ENCODE peak calls at places on chromosomes 6 and 20, in five cellular contexts. One of them, this sample, is unnamed.

GRCh38 chr6:84082693-84083265 is 49.2 kb downstream of the MRAP2 start:
- DNase-seq in pancreas: no peak
- DNase-seq in endothelial cell of umbilical vein: no peak
- DNase-seq in sigmoid colon: no peak
- DNase-seq in D721Med: no peak
- DNase-seq in this sample: no peak

GRCh38 chr6:31037692-31038091 is 27.4 kb downstream of the MUC22 start:
- DNase-seq in sigmoid colon: no peak
- DNase-seq in endothelial cell of umbilical vein: no peak
- DNase-seq in D721Med: no peak
- DNase-seq in pancreas: no peak
- DNase-seq in this sample: no peak

GRCh38 chr6:150813319-150813992 is 52.0 kb upstream of the MTHFD1L start:
- DNase-seq in pancreas: no peak
- DNase-seq in sigmoid colon: no peak
- DNase-seq in endothelial cell of umbilical vein: no peak
- DNase-seq in D721Med: no peak
- DNase-seq in this sample: no peak

GRCh38 chr6:75830959-75831885 is 82.2 kb downstream of the MYO6 start:
- DNase-seq in sigmoid colon: no peak
- DNase-seq in D721Med: no peak
- DNase-seq in pancreas: no peak
- DNase-seq in endothelial cell of umbilical vein: no peak
- DNase-seq in this sample: no peak

GRCh38 chr20:50578778-50579165 is 68.6 kb downstream of the PTPN1 start:
- DNase-seq in endothelial cell of umbilical vein: no peak
- DNase-seq in pancreas: no peak
- DNase-seq in sigmoid colon: peak
- DNase-seq in D721Med: no peak
- DNase-seq in this sample: no peak

GRCh38 chr20:24906806-24907205 is 42.3 kb upstream of the CST7 start:
- DNase-seq in sigmoid colon: no peak
- DNase-seq in pancreas: no peak
- DNase-seq in endothelial cell of umbilical vein: no peak
- DNase-seq in D721Med: no peak
- DNase-seq in this sample: no peak

GRCh38 chr20:48904566-48905321 is 16.8 kb upstream of the ARFGEF2 start:
- DNase-seq in sigmoid colon: no peak
- DNase-seq in endothelial cell of umbilical vein: peak
- DNase-seq in pancreas: peak
- DNase-seq in D721Med: peak
- DNase-seq in this sample: peak

GRCh38 chr6:78629836-78630235 is 237.5 kb upstream of the IRAK1BP1 start:
- DNase-seq in D721Med: no peak
- DNase-seq in endothelial cell of umbilical vein: no peak
- DNase-seq in sigmoid colon: no peak
- DNase-seq in pancreas: no peak
- DNase-seq in this sample: no peak

GRCh38 chr6:62971976-62972658 is 239.2 kb upstream of the FKBP1C start:
- DNase-seq in pancreas: no peak
- DNase-seq in D721Med: no peak
- DNase-seq in endothelial cell of umbilical vein: no peak
- DNase-seq in sigmoid colon: no peak
- DNase-seq in this sample: no peak

GRCh38 chr6:170173416-170173990 is 117.4 kb downstream of the DLL1 start:
- DNase-seq in endothelial cell of umbilical vein: no peak
- DNase-seq in sigmoid colon: peak
- DNase-seq in D721Med: no peak
- DNase-seq in pancreas: peak
- DNase-seq in this sample: no peak

GRCh38 chr6:150711584-150712501 is 112.2 kb downstream of the PLEKHG1 start:
- DNase-seq in sigmoid colon: no peak
- DNase-seq in D721Med: no peak
- DNase-seq in endothelial cell of umbilical vein: no peak
- DNase-seq in pancreas: peak
- DNase-seq in this sample: no peak

GRCh38 chr6:53725791-53726575 is 60.4 kb upstream of the KLHL31 start:
- DNase-seq in D721Med: peak
- DNase-seq in sigmoid colon: peak
- DNase-seq in endothelial cell of umbilical vein: peak
- DNase-seq in pancreas: peak
- DNase-seq in this sample: peak

GRCh38 chr6:11744753-11745152 is 33.9 kb downstream of the ADTRP start:
- DNase-seq in sigmoid colon: peak
- DNase-seq in D721Med: no peak
- DNase-seq in endothelial cell of umbilical vein: peak
- DNase-seq in pancreas: peak
- DNase-seq in this sample: no peak

GRCh38 chr6:35831257-35832007 is 26.3 kb downstream of the LHFPL5 start:
- DNase-seq in pancreas: no peak
- DNase-seq in D721Med: no peak
- DNase-seq in sigmoid colon: no peak
- DNase-seq in endothelial cell of umbilical vein: no peak
- DNase-seq in this sample: no peak

GRCh38 chr6:43355862-43356590 is 13.4 kb downstream of the ZNF318 start:
- DNase-seq in D721Med: no peak
- DNase-seq in pancreas: no peak
- DNase-seq in sigmoid colon: no peak
- DNase-seq in endothelial cell of umbilical vein: peak
- DNase-seq in this sample: no peak

GRCh38 chr20:57851025-57851682 is 141.3 kb upstream of the PMEPA1 start:
- DNase-seq in sigmoid colon: peak
- DNase-seq in pancreas: peak
- DNase-seq in endothelial cell of umbilical vein: no peak
- DNase-seq in D721Med: no peak
- DNase-seq in this sample: no peak

GRCh38 chr6:20851795-20852194 is 317.5 kb downstream of the CDKAL1 start:
- DNase-seq in D721Med: no peak
- DNase-seq in endothelial cell of umbilical vein: no peak
- DNase-seq in sigmoid colon: no peak
- DNase-seq in pancreas: no peak
- DNase-seq in this sample: no peak

GRCh38 chr6:13383280-13384163 is 55.2 kb upstream of the TBC1D7 start:
- DNase-seq in pancreas: peak
- DNase-seq in D721Med: no peak
- DNase-seq in sigmoid colon: no peak
- DNase-seq in endothelial cell of umbilical vein: no peak
- DNase-seq in this sample: no peak
- TF ChIP-seq CTCF in pancreas: no peak
- TF ChIP-seq CTCF in D721Med: peak
- TF ChIP-seq CTCF in sigmoid colon: no peak
- TF ChIP-seq CTCF in endothelial cell of umbilical vein: no peak
- TF ChIP-seq CTCF in this sample: no peak

DNA sequence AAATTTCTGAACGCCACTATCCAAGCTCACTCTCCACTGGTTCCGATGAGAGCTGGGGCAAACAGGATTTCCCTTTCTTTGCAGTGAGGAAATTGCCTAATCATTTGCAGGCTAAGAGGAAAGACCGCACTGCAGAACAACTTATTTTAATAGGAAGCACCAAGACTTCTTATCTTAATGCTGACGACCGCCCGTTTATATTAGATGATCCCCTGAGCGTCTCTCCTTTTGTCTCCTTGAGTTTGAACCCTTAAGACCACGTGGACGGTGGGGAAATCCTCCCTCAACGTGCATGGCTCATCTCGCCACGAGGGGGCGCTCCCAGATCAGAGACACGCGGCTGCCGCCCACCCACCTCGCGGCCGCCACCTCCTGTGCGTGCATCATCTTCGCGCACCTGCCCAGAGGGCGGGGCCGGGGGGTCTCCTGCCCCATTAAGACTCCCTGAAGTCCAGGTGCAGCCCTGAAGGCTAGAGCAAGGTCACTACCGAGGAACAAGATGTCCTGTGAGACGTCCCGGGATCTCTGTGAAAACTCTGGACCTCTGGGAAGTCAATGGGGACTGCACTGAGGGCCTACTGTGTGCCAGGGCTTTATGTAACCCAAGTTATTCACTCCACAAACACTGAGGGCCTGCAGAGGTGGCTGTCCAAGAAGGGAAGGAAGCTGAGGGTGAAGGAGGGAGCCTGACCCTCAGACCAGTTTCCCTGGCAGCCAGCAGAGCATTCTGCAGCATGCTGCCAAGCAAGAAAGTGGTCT is 28.2 kb downstream of the PDYN start:
- DNase-seq in D721Med: peak
- DNase-seq in pancreas: peak
- DNase-seq in sigmoid colon: peak
- DNase-seq in endothelial cell of umbilical vein: peak
- DNase-seq in this sample: peak
- TF ChIP-seq CTCF in D721Med: peak
- TF ChIP-seq CTCF in pancreas: peak
- TF ChIP-seq CTCF in sigmoid colon: peak
- TF ChIP-seq CTCF in endothelial cell of umbilical vein: peak
- TF ChIP-seq CTCF in this sample: peak

GRCh38 chr6:4645713-4646356 is 130.4 kb upstream of the CDYL start:
- DNase-seq in sigmoid colon: no peak
- DNase-seq in pancreas: no peak
- DNase-seq in D721Med: no peak
- DNase-seq in endothelial cell of umbilical vein: no peak
- DNase-seq in this sample: no peak

GRCh38 chr6:4651831-4652467 is 124.3 kb upstream of the CDYL start:
- DNase-seq in sigmoid colon: no peak
- DNase-seq in D721Med: no peak
- DNase-seq in pancreas: no peak
- DNase-seq in endothelial cell of umbilical vein: no peak
- DNase-seq in this sample: no peak

GRCh38 chr6:4649728-4650127 is 126.5 kb upstream of the CDYL start:
- DNase-seq in sigmoid colon: no peak
- DNase-seq in D721Med: no peak
- DNase-seq in pancreas: no peak
- DNase-seq in endothelial cell of umbilical vein: peak
- DNase-seq in this sample: no peak

GRCh38 chr6:4644962-4645361 is 131.2 kb upstream of the CDYL start:
- DNase-seq in D721Med: no peak
- DNase-seq in endothelial cell of umbilical vein: peak
- DNase-seq in sigmoid colon: no peak
- DNase-seq in pancreas: no peak
- DNase-seq in this sample: no peak

GRCh38 chr6:4647414-4648365 is 128.5 kb upstream of the CDYL start:
- DNase-seq in pancreas: peak
- DNase-seq in D721Med: no peak
- DNase-seq in endothelial cell of umbilical vein: peak
- DNase-seq in sigmoid colon: peak
- DNase-seq in this sample: no peak
- TF ChIP-seq CTCF in pancreas: no peak
- TF ChIP-seq CTCF in D721Med: no peak
- TF ChIP-seq CTCF in endothelial cell of umbilical vein: no peak
- TF ChIP-seq CTCF in sigmoid colon: no peak
- TF ChIP-seq CTCF in this sample: no peak

DNA sequence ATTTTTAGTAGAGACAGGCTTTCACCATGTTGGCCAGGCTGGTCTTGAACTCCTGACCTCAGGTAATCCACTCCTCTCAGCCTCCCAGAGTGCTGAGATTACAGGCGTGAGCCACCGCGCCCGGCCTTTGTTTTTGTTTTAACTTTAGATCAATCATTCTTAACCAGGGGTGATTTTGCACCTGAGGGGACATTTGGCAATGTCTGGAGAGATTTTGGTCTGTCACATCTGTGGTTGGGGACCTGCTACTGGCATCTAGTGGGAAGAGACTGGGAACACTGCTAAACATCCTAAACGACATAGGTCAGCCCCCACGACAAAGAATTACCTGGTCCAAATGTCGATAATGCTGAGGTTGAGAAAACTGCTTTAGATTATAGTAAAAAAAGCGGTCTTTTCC is 82.3 kb downstream of the C6orf52 start:
- DNase-seq in D721Med: no peak
- DNase-seq in endothelial cell of umbilical vein: no peak
- DNase-seq in pancreas: no peak
- DNase-seq in sigmoid colon: no peak
- DNase-seq in this sample: no peak
- TF ChIP-seq CTCF in D721Med: no peak
- TF ChIP-seq CTCF in endothelial cell of umbilical vein: no peak
- TF ChIP-seq CTCF in pancreas: no peak
- TF ChIP-seq CTCF in sigmoid colon: no peak
- TF ChIP-seq CTCF in this sample: no peak

GRCh38 chr20:46544576-46544975 is 5.9 kb downstream of the OCSTAMP start:
- DNase-seq in endothelial cell of umbilical vein: no peak
- DNase-seq in pancreas: no peak
- DNase-seq in D721Med: no peak
- DNase-seq in sigmoid colon: no peak
- DNase-seq in this sample: no peak
- TF ChIP-seq CTCF in endothelial cell of umbilical vein: no peak
- TF ChIP-seq CTCF in pancreas: no peak
- TF ChIP-seq CTCF in D721Med: no peak
- TF ChIP-seq CTCF in sigmoid colon: no peak
- TF ChIP-seq CTCF in this sample: no peak

GRCh38 chr6:34575326-34575725 is 19.2 kb upstream of the SPDEF start:
- DNase-seq in pancreas: no peak
- DNase-seq in sigmoid colon: no peak
- DNase-seq in D721Med: no peak
- DNase-seq in endothelial cell of umbilical vein: no peak
- DNase-seq in this sample: no peak
- TF ChIP-seq CTCF in pancreas: no peak
- TF ChIP-seq CTCF in sigmoid colon: no peak
- TF ChIP-seq CTCF in D721Med: no peak
- TF ChIP-seq CTCF in endothelial cell of umbilical vein: no peak
- TF ChIP-seq CTCF in this sample: no peak

GRCh38 chr6:116059713-116060571 is 749 bp downstream of the FRK start:
- DNase-seq in endothelial cell of umbilical vein: no peak
- DNase-seq in D721Med: no peak
- DNase-seq in sigmoid colon: no peak
- DNase-seq in pancreas: peak
- DNase-seq in this sample: no peak

GRCh38 chr6:116062496-116062895 is 1.8 kb upstream of the FRK start:
- DNase-seq in sigmoid colon: no peak
- DNase-seq in D721Med: no peak
- DNase-seq in endothelial cell of umbilical vein: no peak
- DNase-seq in pancreas: no peak
- DNase-seq in this sample: no peak

GRCh38 chr6:116057766-116058165 is 2.9 kb downstream of the FRK start:
- DNase-seq in D721Med: no peak
- DNase-seq in pancreas: no peak
- DNase-seq in endothelial cell of umbilical vein: no peak
- DNase-seq in sigmoid colon: no peak
- DNase-seq in this sample: no peak

GRCh38 chr6:116064626-116065025 is 3.9 kb upstream of the FRK start:
- DNase-seq in pancreas: no peak
- DNase-seq in sigmoid colon: no peak
- DNase-seq in D721Med: no peak
- DNase-seq in endothelial cell of umbilical vein: no peak
- DNase-seq in this sample: no peak

DNA sequence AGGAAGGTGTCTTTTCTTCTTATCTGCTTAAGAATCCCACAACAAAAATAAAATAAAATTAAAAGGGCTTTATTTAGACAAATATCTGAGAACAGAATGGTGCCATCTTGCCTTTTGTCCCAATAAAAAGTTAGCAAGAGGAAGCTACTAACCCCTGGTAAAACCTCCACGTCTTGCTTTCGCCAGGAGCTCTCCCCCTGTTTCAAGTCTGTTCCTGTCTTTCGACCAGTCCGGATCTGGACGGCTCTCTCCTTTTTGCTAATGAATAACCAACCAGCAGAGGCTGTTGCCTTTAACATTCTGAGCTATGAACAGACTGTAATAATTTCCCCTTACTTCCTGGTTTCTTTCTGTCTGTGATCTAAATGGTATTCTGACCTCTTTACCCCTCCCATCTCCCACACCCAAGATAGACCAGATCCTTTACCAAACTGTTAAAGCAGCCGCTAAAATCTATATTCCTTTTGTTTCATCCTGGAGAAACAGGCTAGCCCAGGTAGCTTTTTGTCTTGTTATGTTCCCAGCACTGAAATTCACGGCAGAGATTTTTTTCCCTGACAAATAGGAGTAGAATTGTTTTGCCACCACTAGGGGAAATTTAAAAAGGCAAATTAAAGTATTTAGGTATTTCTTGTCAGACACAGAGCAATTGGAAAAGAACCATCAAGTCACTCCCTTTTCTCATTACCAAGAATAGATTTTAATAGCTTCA is at the start of gene FRK:
- DNase-seq in sigmoid colon: no peak
- DNase-seq in endothelial cell of umbilical vein: peak
- DNase-seq in D721Med: no peak
- DNase-seq in pancreas: peak
- DNase-seq in this sample: no peak
- TF ChIP-seq CTCF in sigmoid colon: no peak
- TF ChIP-seq CTCF in endothelial cell of umbilical vein: no peak
- TF ChIP-seq CTCF in D721Med: no peak
- TF ChIP-seq CTCF in pancreas: peak
- TF ChIP-seq CTCF in this sample: no peak